ENCODE peak calls at places on chromosomes 4 and X, in nine cellular contexts. One of them, this sample, is unnamed. For H3K36me3, the result is how much of the 10 kb centered on the place peaks cover.

GRCh38 chrX:130676861-130677260 is 226.1 kb downstream of the ENOX2 start:
- DNase-seq in uterus: no peak
- DNase-seq in CD4-positive, alpha-beta memory T cell: no peak
- DNase-seq in CD8-positive, alpha-beta T cell: no peak
- DNase-seq in neural progenitor cell: no peak
- DNase-seq in heart left ventricle: no peak
- DNase-seq in hepatocyte: no peak
- DNase-seq in tibial artery: no peak
- DNase-seq in vagina: no peak
- DNase-seq in this sample: no peak

GRCh38 chr4:94758700-94759399 is 1.1 kb downstream of the BMPR1B start:
- DNase-seq in uterus: no peak
- DNase-seq in CD4-positive, alpha-beta memory T cell: no peak
- DNase-seq in CD8-positive, alpha-beta T cell: no peak
- DNase-seq in neural progenitor cell: peak
- DNase-seq in heart left ventricle: no peak
- DNase-seq in hepatocyte: no peak
- DNase-seq in tibial artery: no peak
- DNase-seq in vagina: no peak
- DNase-seq in this sample: peak

GRCh38 chr4:55214172-55214571 is 88.8 kb upstream of the KDR start:
- DNase-seq in uterus: no peak
- DNase-seq in CD4-positive, alpha-beta memory T cell: no peak
- DNase-seq in CD8-positive, alpha-beta T cell: no peak
- DNase-seq in neural progenitor cell: no peak
- DNase-seq in heart left ventricle: no peak
- DNase-seq in hepatocyte: no peak
- DNase-seq in tibial artery: no peak
- DNase-seq in vagina: no peak
- DNase-seq in this sample: no peak

GRCh38 chr4:31016322-31017061 is 296.3 kb downstream of the PCDH7 start:
- DNase-seq in uterus: no peak
- DNase-seq in CD4-positive, alpha-beta memory T cell: no peak
- DNase-seq in CD8-positive, alpha-beta T cell: no peak
- DNase-seq in neural progenitor cell: peak
- DNase-seq in heart left ventricle: no peak
- DNase-seq in hepatocyte: no peak
- DNase-seq in tibial artery: no peak
- DNase-seq in vagina: no peak
- DNase-seq in this sample: no peak

GRCh38 chr4:74244049-74244448 is 64.2 kb upstream of the EPGN start:
- DNase-seq in uterus: no peak
- DNase-seq in CD4-positive, alpha-beta memory T cell: no peak
- DNase-seq in CD8-positive, alpha-beta T cell: no peak
- DNase-seq in neural progenitor cell: no peak
- DNase-seq in heart left ventricle: no peak
- DNase-seq in hepatocyte: no peak
- DNase-seq in tibial artery: no peak
- DNase-seq in vagina: no peak
- DNase-seq in this sample: no peak

GRCh38 chrX:17736856-17737706 is at the start of gene SCML1:
- DNase-seq in uterus: peak
- DNase-seq in CD4-positive, alpha-beta memory T cell: peak
- DNase-seq in CD8-positive, alpha-beta T cell: peak
- DNase-seq in neural progenitor cell: peak
- DNase-seq in heart left ventricle: peak
- DNase-seq in hepatocyte: peak
- DNase-seq in tibial artery: peak
- DNase-seq in vagina: no peak
- DNase-seq in this sample: peak

GRCh38 chrX:107728342-107729099 is 47.1 kb downstream of the TSC22D3 start:
- DNase-seq in uterus: no peak
- DNase-seq in CD4-positive, alpha-beta memory T cell: no peak
- DNase-seq in CD8-positive, alpha-beta T cell: no peak
- DNase-seq in neural progenitor cell: no peak
- DNase-seq in heart left ventricle: no peak
- DNase-seq in hepatocyte: no peak
- DNase-seq in tibial artery: peak
- DNase-seq in vagina: no peak
- DNase-seq in this sample: no peak

GRCh38 chrX:118519411-118520205 is 24.0 kb downstream of the DOCK11 start:
- DNase-seq in uterus: no peak
- DNase-seq in CD4-positive, alpha-beta memory T cell: no peak
- DNase-seq in CD8-positive, alpha-beta T cell: no peak
- DNase-seq in neural progenitor cell: no peak
- DNase-seq in heart left ventricle: no peak
- DNase-seq in hepatocyte: no peak
- DNase-seq in tibial artery: no peak
- DNase-seq in vagina: no peak
- DNase-seq in this sample: no peak

GRCh38 chr4:104494822-104495559 is at the start of gene CXXC4:
- DNase-seq in uterus: peak
- DNase-seq in CD4-positive, alpha-beta memory T cell: peak
- DNase-seq in CD8-positive, alpha-beta T cell: peak
- DNase-seq in neural progenitor cell: peak
- DNase-seq in heart left ventricle: peak
- DNase-seq in hepatocyte: peak
- DNase-seq in tibial artery: peak
- DNase-seq in vagina: no peak
- DNase-seq in this sample: peak

GRCh38 chr4:610411-611261 is 14.7 kb upstream of the PDE6B start:
- DNase-seq in uterus: no peak
- DNase-seq in CD4-positive, alpha-beta memory T cell: no peak
- DNase-seq in CD8-positive, alpha-beta T cell: no peak
- DNase-seq in neural progenitor cell: no peak
- DNase-seq in heart left ventricle: no peak
- DNase-seq in hepatocyte: peak
- DNase-seq in tibial artery: peak
- DNase-seq in vagina: no peak
- DNase-seq in this sample: no peak

GRCh38 chrX:153646620-153647373 is at the start of gene DUSP9:
- DNase-seq in uterus: peak
- DNase-seq in CD4-positive, alpha-beta memory T cell: no peak
- DNase-seq in CD8-positive, alpha-beta T cell: no peak
- DNase-seq in neural progenitor cell: peak
- DNase-seq in heart left ventricle: no peak
- DNase-seq in hepatocyte: peak
- DNase-seq in tibial artery: peak
- DNase-seq in vagina: no peak
- DNase-seq in this sample: peak

GRCh38 chr4:7886250-7886973 is 53.2 kb downstream of the AFAP1 start:
- DNase-seq in uterus: no peak
- DNase-seq in CD4-positive, alpha-beta memory T cell: no peak
- DNase-seq in CD8-positive, alpha-beta T cell: no peak
- DNase-seq in neural progenitor cell: no peak
- DNase-seq in heart left ventricle: no peak
- DNase-seq in hepatocyte: no peak
- DNase-seq in tibial artery: no peak
- DNase-seq in vagina: no peak
- DNase-seq in this sample: no peak

GRCh38 chr4:83852085-83852451 is 316.2 kb downstream of the GPAT3 start:
- DNase-seq in uterus: no peak
- DNase-seq in CD4-positive, alpha-beta memory T cell: no peak
- DNase-seq in CD8-positive, alpha-beta T cell: no peak
- DNase-seq in neural progenitor cell: no peak
- DNase-seq in heart left ventricle: no peak
- DNase-seq in hepatocyte: no peak
- DNase-seq in tibial artery: no peak
- DNase-seq in vagina: no peak
- DNase-seq in this sample: no peak
- H3K4me3 ChIP-seq in uterus: no peak
- H3K4me3 ChIP-seq in CD4-positive, alpha-beta memory T cell: no peak
- H3K4me3 ChIP-seq in CD8-positive, alpha-beta T cell: no peak
- H3K4me3 ChIP-seq in neural progenitor cell: no peak
- H3K4me3 ChIP-seq in heart left ventricle: no peak
- H3K4me3 ChIP-seq in hepatocyte: no peak
- H3K4me3 ChIP-seq in tibial artery: no peak
- H3K4me3 ChIP-seq in vagina: no peak
- H3K4me3 ChIP-seq in this sample: no peak

GRCh38 chr4:72330381-72330780 is 238.6 kb downstream of the ADAMTS3 start:
- DNase-seq in uterus: no peak
- DNase-seq in CD4-positive, alpha-beta memory T cell: no peak
- DNase-seq in CD8-positive, alpha-beta T cell: no peak
- DNase-seq in neural progenitor cell: no peak
- DNase-seq in heart left ventricle: no peak
- DNase-seq in hepatocyte: no peak
- DNase-seq in tibial artery: no peak
- DNase-seq in vagina: no peak
- DNase-seq in this sample: no peak
- H3K27ac ChIP-seq in uterus: no peak
- H3K27ac ChIP-seq in CD4-positive, alpha-beta memory T cell: no peak
- H3K27ac ChIP-seq in CD8-positive, alpha-beta T cell: no peak
- H3K27ac ChIP-seq in neural progenitor cell: no peak
- H3K27ac ChIP-seq in heart left ventricle: no peak
- H3K27ac ChIP-seq in hepatocyte: no peak
- H3K27ac ChIP-seq in tibial artery: no peak
- H3K27ac ChIP-seq in vagina: no peak
- H3K27ac ChIP-seq in this sample: no peak

GRCh38 chr4:139386421-139386820 is 67.5 kb upstream of the RAB33B start:
- DNase-seq in uterus: no peak
- DNase-seq in CD4-positive, alpha-beta memory T cell: no peak
- DNase-seq in CD8-positive, alpha-beta T cell: no peak
- DNase-seq in neural progenitor cell: no peak
- DNase-seq in heart left ventricle: no peak
- DNase-seq in hepatocyte: no peak
- DNase-seq in tibial artery: no peak
- DNase-seq in vagina: no peak
- DNase-seq in this sample: no peak
- H3K36me3 ChIP-seq in uterus: under half
- H3K36me3 ChIP-seq in CD4-positive, alpha-beta memory T cell: under half
- H3K36me3 ChIP-seq in CD8-positive, alpha-beta T cell: under half
- H3K36me3 ChIP-seq in neural progenitor cell: under half
- H3K36me3 ChIP-seq in heart left ventricle: under half
- H3K36me3 ChIP-seq in hepatocyte: under half
- H3K36me3 ChIP-seq in tibial artery: under half
- H3K36me3 ChIP-seq in vagina: under half
- H3K36me3 ChIP-seq in this sample: half or more

DNA sequence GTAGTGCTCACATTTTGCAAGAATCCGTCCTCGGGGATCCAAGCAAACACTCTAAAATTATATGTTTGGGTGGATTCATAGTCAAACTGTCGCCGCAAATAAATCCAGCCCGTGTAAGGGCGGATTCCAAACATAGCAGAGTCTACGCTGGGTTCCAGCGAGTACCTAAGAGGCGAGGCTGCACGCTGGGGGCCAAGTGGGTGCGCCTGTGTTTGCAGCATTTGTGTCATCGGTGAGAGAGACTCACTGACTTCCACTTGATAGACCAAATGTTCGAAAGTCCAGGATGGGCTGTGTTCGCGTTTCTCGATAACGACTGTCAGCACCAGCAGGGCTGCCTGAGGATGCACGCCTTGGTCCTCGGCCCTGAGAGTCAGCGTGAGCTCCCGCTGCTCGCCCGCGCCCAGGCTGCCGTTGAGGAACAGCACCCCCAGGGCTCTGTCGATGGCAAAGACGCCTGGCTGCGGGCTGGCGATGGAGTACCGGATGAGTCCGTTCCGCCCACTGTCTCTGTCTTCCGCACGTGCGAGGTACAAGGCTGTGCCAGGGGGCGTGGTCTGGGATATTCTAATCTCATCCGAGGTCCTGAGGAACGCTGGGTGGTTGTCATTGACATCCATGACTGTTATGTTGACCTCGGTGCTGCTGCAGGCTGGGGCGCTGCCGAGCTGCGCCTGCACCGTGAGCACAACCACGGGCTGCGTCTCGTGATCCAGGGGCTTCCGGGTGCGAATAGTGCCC is 158.7 kb downstream of the DCHS2 start:
- DNase-seq in uterus: peak
- DNase-seq in CD4-positive, alpha-beta memory T cell: peak
- DNase-seq in CD8-positive, alpha-beta T cell: peak
- DNase-seq in neural progenitor cell: peak
- DNase-seq in heart left ventricle: no peak
- DNase-seq in hepatocyte: peak
- DNase-seq in tibial artery: no peak
- DNase-seq in vagina: no peak
- DNase-seq in this sample: no peak
- H3K4me3 ChIP-seq in uterus: no peak
- H3K4me3 ChIP-seq in CD4-positive, alpha-beta memory T cell: no peak
- H3K4me3 ChIP-seq in CD8-positive, alpha-beta T cell: peak
- H3K4me3 ChIP-seq in neural progenitor cell: peak
- H3K4me3 ChIP-seq in heart left ventricle: peak
- H3K4me3 ChIP-seq in hepatocyte: peak
- H3K4me3 ChIP-seq in tibial artery: peak
- H3K4me3 ChIP-seq in vagina: peak
- H3K4me3 ChIP-seq in this sample: no peak

GRCh38 chr4:147078875-147079658 is 133.4 kb upstream of the TTC29 start:
- DNase-seq in uterus: peak
- DNase-seq in CD4-positive, alpha-beta memory T cell: no peak
- DNase-seq in CD8-positive, alpha-beta T cell: no peak
- DNase-seq in neural progenitor cell: no peak
- DNase-seq in heart left ventricle: peak
- DNase-seq in hepatocyte: peak
- DNase-seq in tibial artery: no peak
- DNase-seq in vagina: no peak
- DNase-seq in this sample: no peak
- H3K27ac ChIP-seq in uterus: no peak
- H3K27ac ChIP-seq in CD4-positive, alpha-beta memory T cell: no peak
- H3K27ac ChIP-seq in CD8-positive, alpha-beta T cell: no peak
- H3K27ac ChIP-seq in neural progenitor cell: no peak
- H3K27ac ChIP-seq in heart left ventricle: no peak
- H3K27ac ChIP-seq in hepatocyte: peak
- H3K27ac ChIP-seq in tibial artery: peak
- H3K27ac ChIP-seq in vagina: no peak
- H3K27ac ChIP-seq in this sample: no peak

DNA sequence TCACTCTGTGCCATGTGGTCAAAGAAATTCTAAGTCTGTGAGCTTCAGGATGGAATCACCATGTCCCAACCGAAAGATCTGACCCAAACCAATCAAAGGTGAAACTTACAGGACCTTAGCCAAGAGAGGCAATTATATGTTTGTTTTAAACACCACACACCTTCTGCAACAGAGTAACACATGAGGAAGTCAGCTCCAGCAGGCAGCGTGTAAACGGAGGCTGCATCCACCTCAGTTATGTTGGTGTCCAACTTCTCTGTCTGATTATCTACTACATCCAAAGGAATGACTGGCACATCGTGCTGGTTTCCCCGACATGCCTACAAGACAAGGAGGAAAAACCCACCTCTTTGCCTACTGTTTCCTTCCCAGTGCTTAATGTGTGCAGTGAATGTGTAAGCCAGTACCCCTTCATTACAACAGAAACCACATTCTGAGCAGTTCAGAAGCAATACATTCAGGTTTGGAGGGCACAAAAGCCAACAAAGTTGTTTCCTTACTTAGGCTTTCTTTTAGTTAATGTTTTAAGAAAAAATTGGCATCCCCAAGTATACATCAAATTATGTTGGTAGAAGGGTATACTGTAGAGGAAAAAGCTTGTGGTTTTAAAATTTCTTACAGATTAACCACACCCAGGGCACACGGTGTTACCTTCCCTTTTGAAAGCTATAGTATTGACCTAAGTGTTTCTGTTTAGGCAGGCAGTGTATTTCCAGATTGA is 12.4 kb downstream of the CASP6 start:
- DNase-seq in uterus: no peak
- DNase-seq in CD4-positive, alpha-beta memory T cell: no peak
- DNase-seq in CD8-positive, alpha-beta T cell: no peak
- DNase-seq in neural progenitor cell: no peak
- DNase-seq in heart left ventricle: no peak
- DNase-seq in hepatocyte: no peak
- DNase-seq in tibial artery: no peak
- DNase-seq in vagina: no peak
- DNase-seq in this sample: no peak
- H3K36me3 ChIP-seq in uterus: under half
- H3K36me3 ChIP-seq in CD4-positive, alpha-beta memory T cell: under half
- H3K36me3 ChIP-seq in CD8-positive, alpha-beta T cell: under half
- H3K36me3 ChIP-seq in neural progenitor cell: under half
- H3K36me3 ChIP-seq in heart left ventricle: under half
- H3K36me3 ChIP-seq in hepatocyte: under half
- H3K36me3 ChIP-seq in tibial artery: half or more
- H3K36me3 ChIP-seq in vagina: under half
- H3K36me3 ChIP-seq in this sample: under half

This sample was measured in SJSA1.